ENCODE peak calls at places on chromosomes 1 and 21, in nine cellular contexts. One of them, this sample, is unnamed. For H3K27me3, the result is how much of the 10 kb centered on the place peaks cover.

GRCh38 chr1:110587906-110588305 is 18.3 kb downstream of the KCNA2 start:
- DNase-seq in endothelial cell of umbilical vein: no peak
- DNase-seq in GM12878: no peak
- DNase-seq in heart left ventricle: no peak
- DNase-seq in lung: no peak
- DNase-seq in mammary epithelial cell: no peak
- DNase-seq in CD8-positive, alpha-beta T cell: no peak
- DNase-seq in body of pancreas: no peak
- DNase-seq in heart right ventricle: no peak
- DNase-seq in this sample: no peak

GRCh38 chr1:235910357-235911299 is 43.9 kb upstream of the LYST start:
- DNase-seq in endothelial cell of umbilical vein: peak
- DNase-seq in GM12878: no peak
- DNase-seq in heart left ventricle: peak
- DNase-seq in lung: peak
- DNase-seq in mammary epithelial cell: peak
- DNase-seq in CD8-positive, alpha-beta T cell: no peak
- DNase-seq in body of pancreas: no peak
- DNase-seq in heart right ventricle: no peak
- DNase-seq in this sample: no peak

GRCh38 chr1:65308781-65309316 is 494 bp upstream of the DNAJC6 start:
- DNase-seq in endothelial cell of umbilical vein: no peak
- DNase-seq in GM12878: no peak
- DNase-seq in heart left ventricle: no peak
- DNase-seq in lung: no peak
- DNase-seq in mammary epithelial cell: no peak
- DNase-seq in CD8-positive, alpha-beta T cell: no peak
- DNase-seq in body of pancreas: no peak
- DNase-seq in heart right ventricle: no peak
- DNase-seq in this sample: no peak

GRCh38 chr1:203570805-203571204 is 55.8 kb upstream of the ATP2B4 start:
- DNase-seq in endothelial cell of umbilical vein: no peak
- DNase-seq in GM12878: no peak
- DNase-seq in heart left ventricle: no peak
- DNase-seq in lung: no peak
- DNase-seq in mammary epithelial cell: no peak
- DNase-seq in CD8-positive, alpha-beta T cell: no peak
- DNase-seq in body of pancreas: no peak
- DNase-seq in heart right ventricle: no peak
- DNase-seq in this sample: no peak

GRCh38 chr1:85464497-85465098 is 361 bp downstream of the DDAH1 start:
- DNase-seq in endothelial cell of umbilical vein: peak
- DNase-seq in GM12878: no peak
- DNase-seq in heart left ventricle: peak
- DNase-seq in lung: peak
- DNase-seq in mammary epithelial cell: peak
- DNase-seq in CD8-positive, alpha-beta T cell: no peak
- DNase-seq in body of pancreas: peak
- DNase-seq in heart right ventricle: peak
- DNase-seq in this sample: no peak

GRCh38 chr21:27796106-27796505 is 829.2 kb upstream of the ADAMTS5 start:
- DNase-seq in endothelial cell of umbilical vein: no peak
- DNase-seq in GM12878: no peak
- DNase-seq in heart left ventricle: no peak
- DNase-seq in lung: no peak
- DNase-seq in mammary epithelial cell: no peak
- DNase-seq in CD8-positive, alpha-beta T cell: no peak
- DNase-seq in body of pancreas: no peak
- DNase-seq in heart right ventricle: no peak
- DNase-seq in this sample: no peak

GRCh38 chr1:232110281-232111090 is 483.9 kb downstream of the DISC1 start:
- DNase-seq in endothelial cell of umbilical vein: no peak
- DNase-seq in GM12878: no peak
- DNase-seq in heart left ventricle: peak
- DNase-seq in lung: no peak
- DNase-seq in mammary epithelial cell: no peak
- DNase-seq in CD8-positive, alpha-beta T cell: no peak
- DNase-seq in body of pancreas: no peak
- DNase-seq in heart right ventricle: no peak
- DNase-seq in this sample: no peak

GRCh38 chr1:56666112-56666608 is 21.0 kb downstream of the PRKAA2 start:
- DNase-seq in endothelial cell of umbilical vein: no peak
- DNase-seq in GM12878: no peak
- DNase-seq in heart left ventricle: no peak
- DNase-seq in lung: no peak
- DNase-seq in mammary epithelial cell: no peak
- DNase-seq in CD8-positive, alpha-beta T cell: no peak
- DNase-seq in body of pancreas: no peak
- DNase-seq in heart right ventricle: no peak
- DNase-seq in this sample: no peak

GRCh38 chr1:172585348-172585747 is 52.4 kb downstream of the SUCO start:
- DNase-seq in endothelial cell of umbilical vein: peak
- DNase-seq in GM12878: no peak
- DNase-seq in heart left ventricle: no peak
- DNase-seq in lung: no peak
- DNase-seq in mammary epithelial cell: peak
- DNase-seq in CD8-positive, alpha-beta T cell: no peak
- DNase-seq in body of pancreas: no peak
- DNase-seq in heart right ventricle: no peak
- DNase-seq in this sample: no peak

GRCh38 chr1:172585861-172586260 is 52.9 kb downstream of the SUCO start:
- DNase-seq in endothelial cell of umbilical vein: no peak
- DNase-seq in GM12878: no peak
- DNase-seq in heart left ventricle: no peak
- DNase-seq in lung: no peak
- DNase-seq in mammary epithelial cell: peak
- DNase-seq in CD8-positive, alpha-beta T cell: no peak
- DNase-seq in body of pancreas: no peak
- DNase-seq in heart right ventricle: no peak
- DNase-seq in this sample: no peak

GRCh38 chr1:172588296-172589291 is 55.6 kb downstream of the SUCO start:
- DNase-seq in endothelial cell of umbilical vein: peak
- DNase-seq in GM12878: no peak
- DNase-seq in heart left ventricle: no peak
- DNase-seq in lung: no peak
- DNase-seq in mammary epithelial cell: peak
- DNase-seq in CD8-positive, alpha-beta T cell: no peak
- DNase-seq in body of pancreas: no peak
- DNase-seq in heart right ventricle: no peak
- DNase-seq in this sample: no peak

DNA sequence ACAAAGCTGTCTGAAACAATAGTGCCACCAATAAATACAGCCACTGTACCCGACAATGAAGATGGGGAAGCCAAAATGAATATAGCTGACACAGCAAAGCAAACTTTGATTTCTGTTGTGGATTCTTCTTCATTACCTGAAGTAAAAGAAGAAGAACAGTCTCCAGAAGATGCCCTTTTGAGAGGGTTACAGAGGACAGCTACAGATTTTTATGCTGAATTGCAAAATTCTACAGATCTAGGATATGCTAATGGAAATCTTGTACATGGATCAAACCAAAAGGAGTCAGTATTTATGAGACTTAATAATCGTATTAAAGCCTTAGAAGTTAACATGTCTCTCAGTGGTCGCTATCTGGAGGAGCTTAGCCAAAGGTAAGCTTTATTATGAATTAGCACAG is 56.6 kb downstream of the SUCO start:
- DNase-seq in endothelial cell of umbilical vein: no peak
- DNase-seq in GM12878: no peak
- DNase-seq in heart left ventricle: no peak
- DNase-seq in lung: no peak
- DNase-seq in mammary epithelial cell: no peak
- DNase-seq in CD8-positive, alpha-beta T cell: no peak
- DNase-seq in body of pancreas: no peak
- DNase-seq in heart right ventricle: no peak
- DNase-seq in this sample: no peak
- H3K27ac ChIP-seq in endothelial cell of umbilical vein: peak
- H3K27ac ChIP-seq in GM12878: no peak
- H3K27ac ChIP-seq in heart left ventricle: no peak
- H3K27ac ChIP-seq in lung: no peak
- H3K27ac ChIP-seq in mammary epithelial cell: peak
- H3K27ac ChIP-seq in CD8-positive, alpha-beta T cell: no peak
- H3K27ac ChIP-seq in body of pancreas: no peak
- H3K27ac ChIP-seq in heart right ventricle: no peak
- H3K27ac ChIP-seq in this sample: no peak

GRCh38 chr1:6955357-6956154 is 170.3 kb downstream of the CAMTA1 start:
- DNase-seq in endothelial cell of umbilical vein: no peak
- DNase-seq in GM12878: no peak
- DNase-seq in heart left ventricle: no peak
- DNase-seq in lung: no peak
- DNase-seq in mammary epithelial cell: no peak
- DNase-seq in CD8-positive, alpha-beta T cell: no peak
- DNase-seq in body of pancreas: no peak
- DNase-seq in heart right ventricle: no peak
- DNase-seq in this sample: no peak

GRCh38 chr1:6953216-6953615 is 168.0 kb downstream of the CAMTA1 start:
- DNase-seq in endothelial cell of umbilical vein: no peak
- DNase-seq in GM12878: no peak
- DNase-seq in heart left ventricle: no peak
- DNase-seq in lung: no peak
- DNase-seq in mammary epithelial cell: no peak
- DNase-seq in CD8-positive, alpha-beta T cell: no peak
- DNase-seq in body of pancreas: no peak
- DNase-seq in heart right ventricle: no peak
- DNase-seq in this sample: no peak

GRCh38 chr1:6954596-6954995 is 169.3 kb downstream of the CAMTA1 start:
- DNase-seq in endothelial cell of umbilical vein: no peak
- DNase-seq in GM12878: no peak
- DNase-seq in heart left ventricle: no peak
- DNase-seq in lung: no peak
- DNase-seq in mammary epithelial cell: no peak
- DNase-seq in CD8-positive, alpha-beta T cell: no peak
- DNase-seq in body of pancreas: no peak
- DNase-seq in heart right ventricle: no peak
- DNase-seq in this sample: no peak

GRCh38 chr1:6951536-6951935 is 166.3 kb downstream of the CAMTA1 start:
- DNase-seq in endothelial cell of umbilical vein: no peak
- DNase-seq in GM12878: no peak
- DNase-seq in heart left ventricle: no peak
- DNase-seq in lung: no peak
- DNase-seq in mammary epithelial cell: no peak
- DNase-seq in CD8-positive, alpha-beta T cell: no peak
- DNase-seq in body of pancreas: no peak
- DNase-seq in heart right ventricle: no peak
- DNase-seq in this sample: no peak

DNA sequence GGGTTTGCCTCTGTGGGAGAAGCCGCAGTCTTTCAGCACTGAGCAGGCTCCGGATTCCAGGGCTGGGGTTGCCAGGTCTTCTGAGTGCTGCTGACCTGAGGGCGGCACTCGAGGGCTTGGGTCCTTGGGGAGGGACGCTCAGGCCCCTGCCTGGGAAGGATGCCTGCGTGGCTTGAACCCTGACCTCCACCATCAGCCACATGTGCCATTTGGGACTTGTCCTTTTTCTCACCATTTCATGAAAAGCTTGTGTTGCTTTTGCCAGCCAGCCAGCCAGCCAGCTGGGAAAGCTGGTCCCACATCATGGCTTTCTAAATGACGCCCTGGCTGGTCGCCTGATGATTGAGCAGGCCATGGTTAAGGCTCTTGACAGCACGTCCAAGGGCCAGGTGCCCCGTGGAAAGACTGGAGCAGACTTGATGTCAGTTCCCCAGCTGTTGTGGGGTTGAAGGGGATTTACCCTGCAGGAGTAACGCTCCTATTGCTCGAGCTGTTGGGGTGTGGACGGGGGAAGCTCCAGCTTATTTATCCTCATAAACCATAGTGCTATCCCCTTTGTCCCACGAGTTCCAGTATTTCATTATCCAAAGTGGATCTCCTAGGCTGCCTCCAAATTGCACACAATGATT is 168.7 kb downstream of the CAMTA1 start:
- DNase-seq in endothelial cell of umbilical vein: no peak
- DNase-seq in GM12878: no peak
- DNase-seq in heart left ventricle: no peak
- DNase-seq in lung: no peak
- DNase-seq in mammary epithelial cell: no peak
- DNase-seq in CD8-positive, alpha-beta T cell: no peak
- DNase-seq in body of pancreas: no peak
- DNase-seq in heart right ventricle: no peak
- DNase-seq in this sample: no peak
- TF ChIP-seq CTCF in endothelial cell of umbilical vein: no peak
- TF ChIP-seq CTCF in GM12878: no peak
- TF ChIP-seq CTCF in heart left ventricle: no peak
- TF ChIP-seq CTCF in lung: no peak
- TF ChIP-seq CTCF in mammary epithelial cell: no peak
- TF ChIP-seq CTCF in CD8-positive, alpha-beta T cell: no peak
- TF ChIP-seq CTCF in body of pancreas: no peak
- TF ChIP-seq CTCF in heart right ventricle: no peak
- TF ChIP-seq CTCF in this sample: no peak

GRCh38 chr1:63329621-63330330 is 7.4 kb downstream of the FOXD3 start:
- DNase-seq in endothelial cell of umbilical vein: no peak
- DNase-seq in GM12878: no peak
- DNase-seq in heart left ventricle: no peak
- DNase-seq in lung: no peak
- DNase-seq in mammary epithelial cell: no peak
- DNase-seq in CD8-positive, alpha-beta T cell: no peak
- DNase-seq in body of pancreas: no peak
- DNase-seq in heart right ventricle: no peak
- DNase-seq in this sample: no peak

GRCh38 chr1:63327417-63328139 is 5.2 kb downstream of the FOXD3 start:
- DNase-seq in endothelial cell of umbilical vein: peak
- DNase-seq in GM12878: no peak
- DNase-seq in heart left ventricle: peak
- DNase-seq in lung: peak
- DNase-seq in mammary epithelial cell: peak
- DNase-seq in CD8-positive, alpha-beta T cell: no peak
- DNase-seq in body of pancreas: peak
- DNase-seq in heart right ventricle: peak
- DNase-seq in this sample: no peak

GRCh38 chr1:63328140-63328521 is 5.8 kb downstream of the FOXD3 start:
- DNase-seq in endothelial cell of umbilical vein: no peak
- DNase-seq in GM12878: no peak
- DNase-seq in heart left ventricle: no peak
- DNase-seq in lung: no peak
- DNase-seq in mammary epithelial cell: no peak
- DNase-seq in CD8-positive, alpha-beta T cell: no peak
- DNase-seq in body of pancreas: no peak
- DNase-seq in heart right ventricle: no peak
- DNase-seq in this sample: no peak

GRCh38 chr1:63326473-63327380 is 4.4 kb downstream of the FOXD3 start:
- DNase-seq in endothelial cell of umbilical vein: peak
- DNase-seq in GM12878: no peak
- DNase-seq in heart left ventricle: no peak
- DNase-seq in lung: no peak
- DNase-seq in mammary epithelial cell: no peak
- DNase-seq in CD8-positive, alpha-beta T cell: no peak
- DNase-seq in body of pancreas: no peak
- DNase-seq in heart right ventricle: no peak
- DNase-seq in this sample: no peak

DNA sequence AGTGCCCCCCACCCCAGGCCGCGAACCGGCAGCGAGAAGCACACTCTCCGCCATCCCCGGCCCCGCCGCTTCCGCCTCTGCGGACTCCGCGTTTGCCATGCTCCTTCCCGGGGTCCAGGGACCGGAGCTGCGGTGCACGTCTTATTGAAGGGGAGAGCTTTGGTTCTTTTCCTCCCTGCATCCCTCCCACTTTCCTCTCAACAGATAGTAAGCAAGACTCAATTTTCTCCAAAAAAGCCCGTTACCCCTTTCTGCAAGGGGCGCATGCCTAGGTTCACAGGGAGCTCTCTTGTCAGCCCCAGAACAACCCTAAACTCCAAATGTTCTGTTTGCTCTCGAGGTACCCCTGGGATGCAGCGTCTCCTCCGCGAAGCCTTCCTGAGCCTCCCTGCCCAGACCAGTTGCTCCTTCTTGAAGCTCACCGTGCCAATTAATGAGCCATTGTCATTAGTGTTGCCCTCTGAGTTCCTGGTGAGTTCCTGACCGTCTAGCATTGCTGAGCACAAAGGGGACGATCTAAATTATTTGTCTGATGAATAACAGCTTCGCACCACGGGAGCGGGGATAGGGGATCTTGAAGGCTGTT is 8.1 kb downstream of the FOXD3 start:
- DNase-seq in endothelial cell of umbilical vein: no peak
- DNase-seq in GM12878: no peak
- DNase-seq in heart left ventricle: no peak
- DNase-seq in lung: no peak
- DNase-seq in mammary epithelial cell: no peak
- DNase-seq in CD8-positive, alpha-beta T cell: no peak
- DNase-seq in body of pancreas: no peak
- DNase-seq in heart right ventricle: no peak
- DNase-seq in this sample: no peak
- H3K27me3 ChIP-seq in endothelial cell of umbilical vein: half or more
- H3K27me3 ChIP-seq in GM12878: under half
- H3K27me3 ChIP-seq in heart left ventricle: half or more
- H3K27me3 ChIP-seq in lung: under half
- H3K27me3 ChIP-seq in mammary epithelial cell: half or more
- H3K27me3 ChIP-seq in CD8-positive, alpha-beta T cell: half or more
- H3K27me3 ChIP-seq in body of pancreas: under half
- H3K27me3 ChIP-seq in heart right ventricle: half or more
- H3K27me3 ChIP-seq in this sample: half or more

GRCh38 chr1:244655186-244655585 is 2.3 kb downstream of the DESI2 start:
- DNase-seq in endothelial cell of umbilical vein: no peak
- DNase-seq in GM12878: no peak
- DNase-seq in heart left ventricle: no peak
- DNase-seq in lung: no peak
- DNase-seq in mammary epithelial cell: no peak
- DNase-seq in CD8-positive, alpha-beta T cell: no peak
- DNase-seq in body of pancreas: no peak
- DNase-seq in heart right ventricle: no peak
- DNase-seq in this sample: no peak

GRCh38 chr1:244651956-244652698 is 799 bp upstream of the DESI2 start:
- DNase-seq in endothelial cell of umbilical vein: no peak
- DNase-seq in GM12878: no peak
- DNase-seq in heart left ventricle: no peak
- DNase-seq in lung: no peak
- DNase-seq in mammary epithelial cell: no peak
- DNase-seq in CD8-positive, alpha-beta T cell: no peak
- DNase-seq in body of pancreas: no peak
- DNase-seq in heart right ventricle: no peak
- DNase-seq in this sample: no peak

GRCh38 chr1:244652699-244653438 is at the start of gene DESI2:
- DNase-seq in endothelial cell of umbilical vein: peak
- DNase-seq in GM12878: peak
- DNase-seq in heart left ventricle: peak
- DNase-seq in lung: peak
- DNase-seq in mammary epithelial cell: peak
- DNase-seq in CD8-positive, alpha-beta T cell: peak
- DNase-seq in body of pancreas: peak
- DNase-seq in heart right ventricle: peak
- DNase-seq in this sample: peak

GRCh38 chr1:244653439-244654283 is 735 bp downstream of the DESI2 start:
- DNase-seq in endothelial cell of umbilical vein: peak
- DNase-seq in GM12878: no peak
- DNase-seq in heart left ventricle: peak
- DNase-seq in lung: no peak
- DNase-seq in mammary epithelial cell: peak
- DNase-seq in CD8-positive, alpha-beta T cell: no peak
- DNase-seq in body of pancreas: no peak
- DNase-seq in heart right ventricle: no peak
- DNase-seq in this sample: no peak

GRCh38 chr1:244654284-244655038 is 1.5 kb downstream of the DESI2 start:
- DNase-seq in endothelial cell of umbilical vein: peak
- DNase-seq in GM12878: no peak
- DNase-seq in heart left ventricle: no peak
- DNase-seq in lung: no peak
- DNase-seq in mammary epithelial cell: peak
- DNase-seq in CD8-positive, alpha-beta T cell: no peak
- DNase-seq in body of pancreas: no peak
- DNase-seq in heart right ventricle: no peak
- DNase-seq in this sample: no peak
- H3K27ac ChIP-seq in endothelial cell of umbilical vein: no peak
- H3K27ac ChIP-seq in GM12878: no peak
- H3K27ac ChIP-seq in heart left ventricle: no peak
- H3K27ac ChIP-seq in lung: peak
- H3K27ac ChIP-seq in mammary epithelial cell: peak
- H3K27ac ChIP-seq in CD8-positive, alpha-beta T cell: no peak
- H3K27ac ChIP-seq in body of pancreas: no peak
- H3K27ac ChIP-seq in heart right ventricle: no peak
- H3K27ac ChIP-seq in this sample: no peak